ENCODE peak calls at places on chromosomes 7 and 10, in nine cellular contexts. V, J, K, D, U, G, E, A and W are unnamed samples.

GRCh38 chr7:22427122-22427503 is 70.2 kb upstream of the RAPGEF5 start:
- DNase-seq in J (no peak), U (no peak), K (no peak), V (no peak), D (no peak), E (no peak), A (no peak), G (no peak), W (no peak)

GRCh38 chr7:47601119-47601880 is 19.4 kb upstream of the TNS3 start:
- DNase-seq in V (peak), G (peak), E (no peak), K (no peak), U (peak), D (peak), J (peak), A (no peak), W (no peak)

GRCh38 chr10:484925-485661 is 204.4 kb downstream of the DIP2C start:
- DNase-seq in A (no peak), G (no peak), U (peak), V (no peak), K (no peak), J (no peak), E (no peak), D (no peak), W (no peak)

GRCh38 chr7:36071605-36072004 is 81.4 kb upstream of the EEPD1 start:
- DNase-seq in J (no peak), E (no peak), V (no peak), D (no peak), G (no peak), A (no peak), U (no peak), K (no peak), W (no peak)

GRCh38 chr7:64849250-64849923 is 53.7 kb upstream of the ZNF273 start:
- DNase-seq in K (no peak), E (no peak), V (no peak), A (no peak), D (no peak), U (no peak), J (no peak), G (peak), W (no peak)

GRCh38 chr7:2168612-2169312 is 64.0 kb downstream of the MAD1L1 start:
- DNase-seq in G (no peak), J (no peak), E (peak), K (no peak), A (no peak), D (no peak), U (no peak), V (no peak), W (no peak)

GRCh38 chr7:140864732-140865131 is 60.0 kb downstream of the BRAF start:
- DNase-seq in D (no peak), U (no peak), A (no peak), V (no peak), G (no peak), E (no peak), J (no peak), K (no peak), W (no peak)

GRCh38 chr7:96308253-96308949 is 13.5 kb downstream of the SLC25A13 start:
- DNase-seq in J (no peak), K (no peak), V (no peak), A (no peak), G (no peak), U (peak), E (no peak), D (no peak), W (no peak)

DNA sequence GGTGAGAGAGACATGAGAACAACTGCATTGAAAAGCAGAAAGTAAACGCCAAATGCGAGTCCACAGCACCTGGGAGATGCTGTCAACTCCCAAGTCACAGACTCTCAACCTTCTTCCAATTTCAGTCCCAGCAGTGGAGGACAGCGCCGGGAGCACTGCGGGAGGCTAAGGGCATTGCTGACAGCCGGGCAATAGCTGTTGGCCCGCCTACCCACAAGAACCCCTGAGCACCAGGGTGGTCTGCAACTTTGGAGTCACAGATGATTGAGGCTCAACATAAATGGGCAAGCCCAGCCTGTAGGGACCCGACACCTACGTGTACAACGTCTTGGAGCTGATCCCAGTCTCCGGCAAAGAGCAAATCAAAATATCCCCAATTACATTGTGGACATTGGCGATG is 262.9 kb downstream of the TCERG1L start:
- DNase-seq in J (no peak), G (no peak), K (no peak), D (no peak), U (no peak), A (no peak), E (no peak), V (no peak), W (no peak)
- H3K4me3 ChIP-seq in J (no peak), G (no peak), K (no peak), D (no peak), U (no peak), A (no peak), E (no peak), V (no peak), W (no peak)

GRCh38 chr7:53596230-53596629 is 560.8 kb downstream of the POM121L12 start:
- DNase-seq in E (no peak), D (no peak), G (no peak), V (no peak), J (no peak), A (no peak), K (no peak), U (no peak), W (peak)
- TF ChIP-seq CTCF in E (no peak), D (no peak), G (no peak), V (no peak), J (no peak), A (no peak), K (no peak), U (no peak), W (peak)

GRCh38 chr10:44911081-44911540 is at the start of gene TMEM72:
- DNase-seq in E (no peak), V (no peak), D (no peak), A (peak), K (peak), J (no peak), G (no peak), U (no peak), W (no peak)
- H3K4me3 ChIP-seq in E (no peak), V (no peak), D (no peak), A (no peak), K (no peak), J (no peak), G (no peak), U (no peak), W (no peak)

GRCh38 chr10:68348265-68348741 is 15.6 kb upstream of the PBLD start:
- DNase-seq in V (peak), D (peak), U (peak), K (no peak), J (peak), G (peak), E (peak), A (peak), W (peak)
- TF ChIP-seq CTCF in V (peak), D (peak), U (peak), K (peak), J (peak), G (peak), E (no peak), A (peak), W (peak)

GRCh38 chr7:142797799-142798377 is 27.1 kb downstream of the PRSS2 start:
- DNase-seq in E (no peak), K (no peak), U (no peak), D (no peak), G (no peak), A (no peak), V (no peak), J (no peak), W (no peak)
- H3K4me3 ChIP-seq in E (peak), K (peak), U (peak), D (no peak), G (no peak), A (no peak), V (peak), J (no peak), W (peak)

GRCh38 chr10:106571216-106571954 is 593.1 kb downstream of the SORCS1 start:
- DNase-seq in V (peak), K (no peak), U (peak), G (peak), D (no peak), J (peak), A (no peak), E (no peak), W (no peak)
- TF ChIP-seq CTCF in V (peak), K (no peak), U (peak), G (peak), D (no peak), J (peak), A (no peak), E (no peak), W (peak)

GRCh38 chr10:93758510-93758885 is 762 bp downstream of the LGI1 start:
- DNase-seq in K (no peak), G (no peak), U (no peak), A (no peak), V (no peak), D (no peak), J (no peak), E (no peak), W (no peak)

GRCh38 chr10:93757766-93758509 is at the start of gene LGI1:
- DNase-seq in E (no peak), G (peak), K (no peak), V (no peak), U (peak), J (no peak), A (no peak), D (no peak), W (no peak)

GRCh38 chr10:93760490-93760889 is 2.8 kb downstream of the LGI1 start:
- DNase-seq in G (no peak), K (no peak), E (no peak), J (no peak), D (no peak), V (no peak), U (no peak), A (no peak), W (no peak)

GRCh38 chr10:93757136-93757535 is 600 bp upstream of the LGI1 start:
- DNase-seq in E (no peak), A (no peak), J (no peak), U (no peak), G (no peak), K (no peak), V (no peak), D (no peak), W (no peak)

DNA sequence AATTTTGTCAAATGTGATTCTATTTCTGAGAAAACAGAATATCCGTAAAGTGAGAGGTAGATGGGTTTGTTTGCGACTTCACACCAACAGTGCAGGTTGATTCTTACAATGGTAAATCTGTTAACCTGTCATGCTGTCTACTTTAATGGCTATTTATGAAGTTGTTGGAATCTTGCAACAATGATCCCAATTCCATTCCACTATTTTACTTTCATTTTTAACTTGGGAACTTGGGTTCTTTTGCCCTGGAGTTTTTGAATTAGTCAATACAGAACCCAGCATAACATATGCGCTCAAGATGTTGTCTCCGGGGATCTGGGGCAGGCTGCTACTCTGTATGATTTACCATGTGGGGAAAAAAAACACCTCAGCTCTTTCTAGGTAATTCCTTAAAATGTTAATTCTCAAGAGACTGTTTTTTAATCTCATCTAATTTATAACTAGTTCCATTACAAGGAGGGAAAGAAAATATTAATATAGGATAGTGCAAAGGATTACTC is 1.2 kb downstream of the LGI1 start:
- DNase-seq in U (peak), E (no peak), D (no peak), G (no peak), A (no peak), V (no peak), J (no peak), K (no peak), W (no peak)
- H3K4me3 ChIP-seq in U (no peak), E (no peak), D (no peak), G (no peak), A (no peak), V (no peak), J (no peak), K (no peak), W (no peak)